ENCODE peak calls at places on chromosomes 13 and 19, in nine cellular contexts. E, K, V, L, M, U, X, D and H are unnamed samples.

GRCh38 chr19:18119243-18120105 is 21.9 kb downstream of the MAST3 start:
- DNase-seq in V (no peak), X (no peak), M (no peak), L (no peak), K (no peak), D (peak), E (no peak), U (no peak), H (no peak)

GRCh38 chr19:13060964-13061927 is 41.4 kb downstream of the LYL1 start:
- DNase-seq in V (peak), K (peak), X (peak), D (peak), L (no peak), U (peak), M (peak), E (peak), H (no peak)

GRCh38 chr19:19214892-19215291 is 3.1 kb downstream of the NCAN start:
- DNase-seq in L (peak), M (peak), D (no peak), E (no peak), X (peak), V (no peak), K (no peak), U (no peak), H (no peak)

GRCh38 chr19:8387688-8388611 is 2.2 kb upstream of the RAB11B start:
- DNase-seq in K (no peak), M (no peak), V (no peak), D (no peak), L (no peak), X (no peak), E (no peak), U (peak), H (no peak)

GRCh38 chr13:26722321-26722720 is 38.3 kb downstream of the GPR12 start:
- DNase-seq in U (no peak), V (no peak), E (peak), K (no peak), L (no peak), D (no peak), M (no peak), X (no peak), H (peak)

GRCh38 chr13:69903081-69903480 is 204.5 kb upstream of the ATXN8OS start:
- DNase-seq in X (peak), D (no peak), V (no peak), M (no peak), E (no peak), L (no peak), U (no peak), K (no peak), H (no peak)

GRCh38 chr13:40384976-40385857 is 281.2 kb downstream of the FOXO1 start:
- DNase-seq in X (peak), M (no peak), V (no peak), D (peak), L (no peak), K (no peak), E (no peak), U (no peak), H (no peak)

GRCh38 chr19:30799854-30800755 is 427.9 kb downstream of the ZNF536 start:
- DNase-seq in E (peak), U (peak), D (no peak), V (peak), M (no peak), L (no peak), K (no peak), X (no peak), H (no peak)

GRCh38 chr19:38543807-38544568 is 73.8 kb downstream of the MAP4K1 start:
- DNase-seq in M (peak), K (peak), U (peak), E (peak), V (peak), L (peak), D (peak), X (peak), H (no peak)

GRCh38 chr19:15115080-15115479 is 7.9 kb downstream of the SYDE1 start:
- DNase-seq in L (no peak), D (no peak), V (no peak), M (peak), E (peak), X (peak), K (peak), U (peak), H (no peak)

GRCh38 chr19:11624064-11624463 is 26.8 kb downstream of the ZNF627 start:
- DNase-seq in L (no peak), M (peak), X (peak), U (peak), K (no peak), V (no peak), D (peak), E (no peak), H (no peak)

GRCh38 chr19:1616875-1617274 is 11.6 kb upstream of the UQCR11 start:
- DNase-seq in L (no peak), U (no peak), V (no peak), E (no peak), M (no peak), K (no peak), X (no peak), D (no peak), H (no peak)

GRCh38 chr19:5621945-5622464 is 571 bp downstream of the SAFB2 start:
- DNase-seq in M (no peak), U (peak), D (no peak), E (no peak), K (peak), X (no peak), V (no peak), L (no peak), H (no peak)

GRCh38 chr13:44259045-44260042 is 114.3 kb upstream of the SERP2 start:
- DNase-seq in U (peak), L (no peak), M (peak), K (no peak), E (no peak), V (peak), X (peak), D (peak), H (no peak)

GRCh38 chr19:18029617-18030338 is 21.8 kb downstream of the ARRDC2 start:
- DNase-seq in X (no peak), E (peak), L (no peak), K (no peak), D (peak), M (peak), U (peak), V (peak), H (no peak)

GRCh38 chr13:98174321-98174720 is 2.7 kb downstream of the RNF113B start:
- DNase-seq in M (no peak), E (no peak), X (peak), K (no peak), D (no peak), U (no peak), V (no peak), L (no peak), H (no peak)

GRCh38 chr19:46975918-46976782 is 43.5 kb upstream of the NPAS1 start:
- DNase-seq in X (peak), U (peak), D (peak), V (peak), E (peak), L (peak), M (peak), K (peak), H (peak)

GRCh38 chr19:53132231-53132991 is at the start of gene ZNF415:
- DNase-seq in D (peak), X (peak), M (peak), E (peak), U (peak), K (peak), V (peak), L (peak), H (no peak)

GRCh38 chr13:101959016-101959415 is 442.8 kb downstream of the FGF14 start:
- DNase-seq in X (no peak), E (no peak), U (no peak), V (no peak), L (no peak), M (no peak), K (no peak), D (no peak), H (no peak)

GRCh38 chr19:50046649-50047503 is 21.1 kb downstream of the ZNF473 start:
- DNase-seq in K (peak), E (peak), X (no peak), D (no peak), V (peak), L (no peak), U (peak), M (peak), H (no peak)

GRCh38 chr19:36151144-36152051 is 849 bp downstream of the COX7A1 start:
- DNase-seq in L (no peak), E (peak), M (no peak), U (peak), D (no peak), X (no peak), V (no peak), K (peak), H (no peak)

DNA sequence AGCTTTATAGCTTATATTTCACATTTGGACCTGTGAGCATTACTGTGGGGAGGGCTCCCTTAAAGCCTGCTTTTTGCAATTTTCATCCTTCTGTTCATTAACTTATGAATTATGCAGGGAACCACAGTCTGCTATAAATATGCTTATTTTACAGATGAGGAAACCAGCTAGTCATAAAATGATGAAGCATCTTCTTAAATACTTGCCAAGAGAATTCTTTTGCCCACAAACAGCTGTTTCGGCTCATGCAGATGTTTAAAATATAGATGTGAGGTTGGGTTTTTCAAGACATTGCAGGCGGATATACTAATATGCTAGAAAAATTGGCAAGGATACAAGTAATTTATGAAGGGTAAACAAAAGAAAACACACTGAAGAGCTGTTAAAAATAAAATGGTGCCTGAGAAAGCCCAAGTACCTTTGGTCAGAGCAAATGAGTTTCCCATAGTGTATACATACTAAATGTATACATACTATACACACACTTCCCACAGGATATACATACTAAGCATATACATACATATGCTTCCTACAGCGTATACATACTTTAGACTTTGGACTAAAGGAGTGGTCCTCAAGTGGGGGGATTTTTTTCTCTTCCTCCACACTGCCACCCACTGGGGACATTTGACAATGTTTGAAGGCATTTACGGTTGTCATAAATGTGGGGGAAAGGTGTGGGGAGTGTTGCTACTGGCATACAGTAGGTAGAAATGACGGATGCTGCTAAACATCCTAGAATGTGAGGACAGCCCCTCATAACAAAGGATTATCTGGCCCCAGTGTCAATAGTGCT is 164.9 kb upstream of the CSNK1A1L start:
- DNase-seq in D (no peak), E (no peak), K (no peak), V (no peak), X (no peak), L (no peak), U (no peak), M (peak), H (no peak)
- TF ChIP-seq CTCF in D (no peak), E (no peak), K (no peak), V (no peak), X (peak), L (peak), U (no peak), M (peak), H (no peak)

GRCh38 chr19:41217741-41218140 is 1.3 kb upstream of the AXL start:
- DNase-seq in E (no peak), L (no peak), V (no peak), X (no peak), D (no peak), M (no peak), K (no peak), U (no peak), H (no peak)
- H3K27ac ChIP-seq in E (peak), L (no peak), V (peak), X (no peak), D (no peak), M (no peak), K (peak), U (no peak), H (peak)

GRCh38 chr19:35143818-35144217 is 763 bp downstream of the FXYD7 start:
- DNase-seq in E (no peak), D (no peak), L (no peak), M (no peak), U (no peak), K (no peak), V (no peak), X (no peak), H (no peak)

GRCh38 chr19:35142531-35143230 is 374 bp upstream of the FXYD7 start:
- DNase-seq in X (no peak), V (no peak), E (no peak), D (no peak), M (no peak), U (peak), K (no peak), L (no peak), H (no peak)

GRCh38 chr19:35144259-35144599 is 1.2 kb downstream of the FXYD7 start:
- DNase-seq in L (no peak), X (no peak), E (no peak), U (no peak), D (no peak), V (no peak), M (no peak), K (no peak), H (no peak)

GRCh38 chr19:35141627-35142401 is 1.2 kb upstream of the FXYD7 start:
- DNase-seq in M (no peak), E (no peak), V (no peak), U (peak), L (no peak), D (no peak), K (no peak), X (peak), H (no peak)

GRCh38 chr19:35143231-35143715 is at the start of gene FXYD7:
- DNase-seq in D (no peak), V (no peak), E (no peak), K (no peak), X (no peak), L (no peak), M (no peak), U (no peak), H (no peak)
- H3K4me3 ChIP-seq in D (no peak), V (no peak), E (no peak), K (no peak), X (no peak), L (no peak), M (no peak), U (no peak), H (peak)

DNA sequence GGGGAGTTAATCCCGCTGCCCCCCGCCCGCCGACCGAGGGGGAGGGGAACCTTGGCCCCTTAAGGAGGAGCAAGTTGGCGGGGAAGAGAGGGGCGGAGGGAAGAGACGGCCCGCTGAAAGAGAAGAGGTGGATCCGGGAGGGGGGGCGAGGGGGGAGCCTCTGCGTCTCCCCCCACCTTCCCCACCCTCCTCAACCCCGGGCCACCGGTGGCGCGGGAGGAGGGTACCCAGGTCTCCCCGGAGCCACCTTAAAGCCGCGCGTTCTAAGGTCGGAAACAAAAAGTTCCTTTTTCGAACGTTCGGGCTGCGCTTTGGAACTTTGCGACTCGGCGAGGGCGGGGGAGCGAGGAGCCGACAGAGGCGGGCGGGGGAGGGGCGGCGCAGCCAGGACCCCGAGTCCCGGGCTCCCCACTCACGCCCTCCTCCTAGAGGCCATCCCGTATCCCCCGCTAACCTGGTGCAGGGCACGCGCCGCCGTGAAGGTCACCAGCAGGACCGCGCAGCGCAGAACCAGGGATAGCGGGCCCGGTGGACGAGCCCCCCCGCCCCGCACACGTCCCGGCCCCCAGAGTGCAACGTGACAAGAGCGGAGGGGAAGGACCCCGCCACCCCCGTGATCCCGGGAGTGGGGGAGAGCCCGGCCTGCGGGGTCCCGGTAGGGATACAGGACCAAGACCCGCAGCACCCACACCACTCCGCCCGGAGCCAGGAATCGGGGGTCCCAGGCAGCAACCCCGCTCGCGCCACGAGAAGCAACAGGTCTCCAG is 662 bp downstream of the ERF start:
- DNase-seq in K (peak), U (peak), M (peak), V (peak), E (no peak), D (peak), X (peak), L (no peak), H (peak)
- TF ChIP-seq CTCF in K (no peak), U (no peak), M (no peak), V (no peak), E (no peak), D (no peak), X (no peak), L (no peak), H (no peak)

DNA sequence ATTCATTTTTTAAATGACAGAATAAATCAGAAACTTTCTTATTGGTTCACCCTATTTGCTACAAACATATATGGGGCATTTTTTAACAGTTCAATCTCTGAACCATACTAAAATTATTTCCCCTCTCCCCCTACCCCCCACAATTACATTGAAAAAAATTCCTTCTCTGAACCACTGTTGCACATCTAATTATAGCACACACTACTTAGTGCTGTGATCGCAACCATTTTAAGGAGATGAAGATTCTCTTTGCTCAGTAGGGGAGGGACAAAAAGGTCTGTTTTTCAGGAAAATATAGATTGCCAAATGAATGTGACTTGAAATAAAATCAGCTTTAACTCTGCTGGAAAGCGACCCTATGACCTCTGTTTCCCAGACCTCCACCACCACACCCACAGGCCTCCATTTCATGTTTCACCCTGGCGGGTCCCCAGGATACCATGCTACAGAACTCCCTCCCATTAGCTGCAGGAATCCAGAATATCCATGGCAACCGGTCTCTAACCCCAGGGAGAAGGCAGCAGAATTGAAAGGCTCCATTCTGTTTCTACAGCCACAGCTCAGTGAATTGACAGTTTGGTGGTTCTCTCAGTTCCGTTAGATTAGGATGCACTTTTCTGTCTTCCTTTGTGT is 286.4 kb downstream of the TBC1D4 start:
- DNase-seq in M (no peak), U (no peak), L (no peak), X (no peak), D (no peak), E (no peak), V (no peak), K (no peak), H (no peak)
- H3K27ac ChIP-seq in M (no peak), U (no peak), L (no peak), X (no peak), D (no peak), E (peak), V (no peak), K (no peak), H (no peak)

GRCh38 chr13:23748109-23748508 is 141.1 kb downstream of the MIPEP start:
- DNase-seq in X (no peak), E (no peak), M (peak), V (no peak), L (no peak), K (no peak), D (no peak), U (no peak), H (no peak)
- H3K4me3 ChIP-seq in X (no peak), E (no peak), M (no peak), V (no peak), L (no peak), K (no peak), D (no peak), U (no peak), H (no peak)

GRCh38 chr13:34567558-34567957 is 374.5 kb upstream of the NBEA start:
- DNase-seq in U (peak), D (no peak), X (no peak), L (no peak), V (no peak), E (no peak), M (no peak), K (no peak), H (no peak)
- TF ChIP-seq CTCF in U (no peak), D (no peak), X (no peak), L (no peak), V (no peak), E (no peak), M (no peak), K (no peak), H (no peak)